ENCODE peak calls at places on chromosomes 13 and 19, in eight cellular contexts. Q, Z, I, C, R, O, D and W are unnamed samples.

GRCh38 chr13:103731959-103732358 is 665.7 kb upstream of the SLC10A2 start:
- DNase-seq in Q (no peak), Z (no peak), I (no peak), C (no peak), R (no peak), O (no peak), D (no peak), W (no peak)

GRCh38 chr19:48841571-48841970 is 5.3 kb upstream of the HSD17B14 start:
- DNase-seq in Q (no peak), Z (no peak), I (no peak), C (no peak), R (no peak), O (no peak), D (no peak), W (no peak)

GRCh38 chr13:32409561-32410440 is 18.1 kb downstream of the N4BP2L1 start:
- DNase-seq in Q (peak), Z (no peak), I (no peak), C (peak), R (no peak), O (no peak), D (peak), W (no peak)

GRCh38 chr19:48218964-48219363 is 36.7 kb downstream of the CARD8 start:
- DNase-seq in Q (no peak), Z (no peak), I (peak), C (no peak), R (no peak), O (no peak), D (no peak), W (no peak)

GRCh38 chr13:66362485-66362884 is 867.7 kb downstream of the PCDH9 start:
- DNase-seq in Q (no peak), Z (no peak), I (no peak), C (no peak), R (no peak), O (no peak), D (no peak), W (no peak)

GRCh38 chr19:7333198-7334118 is 15.3 kb upstream of the ARHGEF18 start:
- DNase-seq in Q (no peak), Z (no peak), I (peak), C (no peak), R (no peak), O (no peak), D (no peak), W (no peak)

GRCh38 chr13:47188802-47189201 is 291.9 kb upstream of the HTR2A start:
- DNase-seq in Q (no peak), Z (no peak), I (peak), C (no peak), R (peak), O (no peak), D (peak), W (no peak)

GRCh38 chr13:42970824-42971669 is 21.0 kb downstream of the EPSTI1 start:
- DNase-seq in Q (peak), Z (peak), I (peak), C (peak), R (peak), O (peak), D (peak), W (peak)

GRCh38 chr13:67156718-67157049 is 73.5 kb downstream of the PCDH9 start:
- DNase-seq in Q (peak), Z (no peak), I (no peak), C (peak), R (no peak), O (no peak), D (no peak), W (no peak)

GRCh38 chr13:30341815-30342570 is 34.6 kb upstream of the KATNAL1 start:
- DNase-seq in Q (no peak), Z (peak), I (peak), C (no peak), R (peak), O (peak), D (peak), W (no peak)

GRCh38 chr19:14363203-14364097 is 17.8 kb upstream of the ADGRE5 start:
- DNase-seq in Q (peak), Z (peak), I (peak), C (peak), R (peak), O (peak), D (peak), W (no peak)

GRCh38 chr19:9793051-9793591 is 24.6 kb upstream of the ZNF846 start:
- DNase-seq in Q (peak), Z (no peak), I (peak), C (no peak), R (peak), O (no peak), D (peak), W (peak)

GRCh38 chr13:74316531-74316930 is 182.3 kb upstream of the KLF12 start:
- DNase-seq in Q (no peak), Z (no peak), I (peak), C (no peak), R (no peak), O (no peak), D (no peak), W (no peak)

GRCh38 chr13:27313742-27314141 is 43.1 kb downstream of the RASL11A start:
- DNase-seq in Q (no peak), Z (no peak), I (no peak), C (no peak), R (no peak), O (no peak), D (no peak), W (no peak)

GRCh38 chr19:9727644-9728043 is 40.9 kb downstream of the ZNF846 start:
- DNase-seq in Q (no peak), Z (no peak), I (no peak), C (no peak), R (no peak), O (no peak), D (no peak), W (no peak)

GRCh38 chr13:51714663-51715168 is 89.2 kb downstream of the DHRS12 start:
- DNase-seq in Q (no peak), Z (no peak), I (peak), C (no peak), R (peak), O (no peak), D (no peak), W (no peak)

GRCh38 chr19:50380137-50380536 is 3.9 kb downstream of the NR1H2 start:
- DNase-seq in Q (no peak), Z (no peak), I (no peak), C (no peak), R (no peak), O (no peak), D (no peak), W (no peak)

GRCh38 chr13:111519041-111519440 is 198.6 kb downstream of the TEX29 start:
- DNase-seq in Q (no peak), Z (no peak), I (no peak), C (no peak), R (no peak), O (no peak), D (no peak), W (no peak)

GRCh38 chr13:59873856-59874255 is 289.9 kb downstream of the DIAPH3 start:
- DNase-seq in Q (no peak), Z (no peak), I (no peak), C (no peak), R (no peak), O (no peak), D (no peak), W (no peak)

GRCh38 chr19:4524808-4525562 is 6.7 kb upstream of the PLIN4 start:
- DNase-seq in Q (peak), Z (peak), I (peak), C (peak), R (peak), O (peak), D (peak), W (peak)

GRCh38 chr13:79871594-79871993 is 390.6 kb downstream of the NDFIP2 start:
- DNase-seq in Q (no peak), Z (no peak), I (no peak), C (no peak), R (no peak), O (no peak), D (no peak), W (no peak)

GRCh38 chr13:46165485-46166220 is 16.3 kb downstream of the LCP1 start:
- DNase-seq in Q (no peak), Z (no peak), I (peak), C (no peak), R (no peak), O (no peak), D (no peak), W (peak)

GRCh38 chr19:47125669-47125938 is 5.0 kb upstream of the SAE1 start:
- DNase-seq in Q (no peak), Z (no peak), I (no peak), C (no peak), R (no peak), O (no peak), D (no peak), W (no peak)

GRCh38 chr19:38654478-38655079 is 7.1 kb downstream of the ACTN4 start:
- DNase-seq in Q (no peak), Z (no peak), I (no peak), C (no peak), R (no peak), O (no peak), D (no peak), W (no peak)
- TF ChIP-seq EZH2phosphoT487 in Q (no peak), Z (no peak), I (no peak), C (no peak), R (no peak), O (no peak), D (no peak), W (no peak)

DNA sequence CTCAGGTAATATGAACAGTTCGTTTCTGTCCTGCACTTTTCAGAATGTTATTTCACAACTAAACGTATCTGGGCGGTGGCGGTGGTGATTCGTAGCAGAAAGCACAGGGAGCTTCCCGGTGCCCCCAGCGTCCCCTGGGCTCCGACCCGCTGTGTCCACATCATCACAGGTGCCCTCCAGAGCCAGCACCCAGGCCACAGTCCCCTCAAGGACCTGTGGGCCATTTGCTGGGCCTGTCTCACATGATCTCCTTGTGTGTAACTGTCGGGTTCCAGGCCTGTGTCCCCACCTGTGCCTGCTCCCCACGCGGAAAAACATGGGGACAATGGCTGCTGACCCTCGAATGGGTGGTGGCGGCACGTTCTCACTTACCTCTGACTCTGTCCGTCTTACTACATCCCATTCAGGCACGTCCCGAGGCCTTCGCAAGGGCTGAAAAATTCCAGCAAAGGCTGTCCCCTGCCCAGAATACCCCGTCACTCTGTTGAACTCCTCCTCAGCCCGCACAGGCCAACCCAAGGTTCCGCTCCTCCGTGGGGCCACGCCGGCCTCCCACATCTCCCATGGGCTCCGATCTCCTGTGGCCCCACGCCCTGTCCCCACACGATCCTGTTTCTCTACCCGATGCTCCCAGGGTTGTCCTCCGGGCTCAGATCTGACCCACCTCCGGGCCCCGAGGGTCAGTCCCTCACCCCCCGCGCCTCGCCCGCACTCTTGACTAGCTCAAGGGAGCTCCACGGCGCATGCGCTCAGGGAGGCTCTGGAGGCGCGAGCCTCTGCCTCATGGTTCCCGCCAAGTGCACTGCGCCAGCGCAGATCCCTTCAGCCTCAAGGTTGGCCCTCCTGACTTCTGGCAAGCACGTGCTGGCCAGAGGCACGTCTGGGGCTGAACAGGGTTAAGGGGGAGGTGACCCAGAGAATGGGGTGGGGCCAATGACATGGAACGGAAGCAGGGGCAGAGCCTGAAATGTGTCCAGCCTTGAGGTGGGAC is 21.2 kb downstream of the DEDD2 start:
- DNase-seq in Q (peak), Z (no peak), I (no peak), C (no peak), R (no peak), O (no peak), D (no peak), W (no peak)
- H3K4me3 ChIP-seq in Q (no peak), Z (no peak), I (no peak), C (no peak), R (no peak), O (no peak), D (no peak), W (no peak)

GRCh38 chr19:768424-768823 is 17.5 kb downstream of the MISP start:
- DNase-seq in Q (no peak), Z (no peak), I (no peak), C (no peak), R (peak), O (no peak), D (peak), W (no peak)

GRCh38 chr19:764301-764700 is 13.4 kb downstream of the MISP start:
- DNase-seq in Q (no peak), Z (no peak), I (no peak), C (no peak), R (no peak), O (no peak), D (peak), W (no peak)

GRCh38 chr19:765179-765738 is 14.3 kb downstream of the MISP start:
- DNase-seq in Q (no peak), Z (no peak), I (no peak), C (no peak), R (no peak), O (no peak), D (peak), W (no peak)

GRCh38 chr19:763181-763580 is 12.3 kb downstream of the MISP start:
- DNase-seq in Q (no peak), Z (no peak), I (no peak), C (no peak), R (no peak), O (no peak), D (no peak), W (no peak)

GRCh38 chr19:763869-764268 is 13.0 kb downstream of the MISP start:
- DNase-seq in Q (no peak), Z (no peak), I (no peak), C (no peak), R (no peak), O (no peak), D (no peak), W (no peak)
- TF ChIP-seq EZH2phosphoT487 in Q (no peak), Z (no peak), I (no peak), C (no peak), R (no peak), O (no peak), D (no peak), W (no peak)

DNA sequence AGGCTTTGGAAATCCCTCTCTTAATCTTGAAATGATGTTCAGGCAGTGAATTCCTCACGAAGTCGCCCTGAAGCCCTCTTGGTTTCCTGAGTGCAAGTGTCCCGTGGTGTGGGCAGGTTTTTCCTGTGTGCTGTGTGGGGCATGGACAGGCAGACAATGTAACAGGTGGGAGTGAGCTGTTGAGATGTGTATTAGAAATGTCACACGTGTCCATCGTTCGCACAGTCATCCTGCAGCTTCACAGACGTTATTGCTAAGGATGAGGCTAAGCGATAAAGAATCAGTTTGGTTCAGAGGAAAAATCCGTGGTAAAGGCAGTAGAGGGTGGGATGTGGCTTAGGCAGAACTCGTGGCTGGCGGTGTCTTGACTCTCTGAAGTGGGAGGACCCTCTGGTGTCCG is 51.7 kb downstream of the SMARCA4 start:
- DNase-seq in Q (no peak), Z (no peak), I (no peak), C (no peak), R (no peak), O (no peak), D (no peak), W (no peak)
- H3K4me3 ChIP-seq in Q (no peak), Z (no peak), I (no peak), C (no peak), R (no peak), O (no peak), D (no peak), W (no peak)

DNA sequence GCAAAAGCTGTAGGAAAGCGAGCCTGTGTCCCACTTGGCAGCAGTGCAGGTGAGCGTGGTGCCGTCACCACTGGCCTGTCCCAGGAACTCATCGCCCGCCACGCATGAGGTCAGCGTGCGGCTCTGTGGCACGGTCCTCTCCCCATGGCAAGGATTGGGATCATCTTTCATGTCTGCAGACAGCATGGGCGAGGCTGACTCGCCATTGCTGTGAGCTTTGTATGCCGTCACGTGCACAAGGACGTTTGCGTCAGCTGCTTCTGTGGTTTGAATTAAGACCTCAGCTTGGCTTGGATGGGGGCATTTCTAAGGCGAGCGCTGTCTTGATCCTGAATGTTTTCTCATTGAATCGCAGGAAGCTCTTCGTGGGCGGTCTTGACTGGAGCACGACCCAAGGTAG is 9.8 kb downstream of the DAZAP1 start:
- DNase-seq in Q (no peak), Z (no peak), I (no peak), C (no peak), R (no peak), O (no peak), D (no peak), W (no peak)
- TF ChIP-seq EZH2phosphoT487 in Q (no peak), Z (no peak), I (no peak), C (no peak), R (no peak), O (no peak), D (no peak), W (no peak)